ENCODE peak calls at places on chromosomes 4 and X, in four cellular contexts. Z, W, T and N are unnamed samples.

GRCh38 chrX:65607070-65607742 is 60.2 kb upstream of the MSN start:
- DNase-seq in Z (no peak), W (no peak), T (peak), N (no peak)

GRCh38 chr4:93617596-93617995 is 211.0 kb upstream of the ATOH1 start:
- DNase-seq in Z (peak), W (no peak), T (no peak), N (no peak)

GRCh38 chr4:24683116-24683515 is 98.8 kb upstream of the DHX15 start:
- DNase-seq in Z (no peak), W (no peak), T (peak), N (no peak)

GRCh38 chrX:13463608-13464007 is 105.8 kb upstream of the EGFL6 start:
- DNase-seq in Z (no peak), W (peak), T (peak), N (peak)

GRCh38 chr4:133146574-133147198 is 2.4 kb upstream of the PCDH10 start:
- DNase-seq in Z (peak), W (peak), T (peak), N (peak)

GRCh38 chrX:40245411-40246140 is 147.8 kb upstream of the BCOR start:
- DNase-seq in Z (no peak), W (no peak), T (peak), N (no peak)

GRCh38 chr4:124454772-124455270 is 257.7 kb downstream of the ANKRD50 start:
- DNase-seq in Z (no peak), W (no peak), T (peak), N (no peak)

GRCh38 chr4:18398661-18399060 is 377.1 kb upstream of the LCORL start:
- DNase-seq in Z (no peak), W (peak), T (no peak), N (no peak)

GRCh38 chr4:121484633-121485032 is 103.8 kb upstream of the QRFPR start:
- DNase-seq in Z (no peak), W (peak), T (peak), N (no peak)

GRCh38 chr4:10371869-10372471 is 85.3 kb downstream of the ZNF518B start:
- DNase-seq in Z (no peak), W (no peak), T (no peak), N (no peak)